ENCODE peak calls at places on chromosomes 11 and 22, in seven cellular contexts. Q, N, S, K, L, R and W are unnamed samples. For H3K4me1 and H3K9me3, the result is how much of the 10 kb centered on the place peaks cover.

GRCh38 chr11:14499178-14499559 is 442 bp downstream of the COPB1 start:
- DNase-seq in Q (no peak), N (peak), S (no peak), K (no peak), L (peak), R (no peak), W (peak)

GRCh38 chr11:42631223-42631843 is 680.5 kb upstream of the API5 start:
- DNase-seq in Q (peak), N (no peak), S (no peak), K (peak), L (peak), R (no peak), W (no peak)

GRCh38 chr22:33126881-33127280 is 68.7 kb upstream of the SYN3 start:
- DNase-seq in Q (no peak), N (no peak), S (no peak), K (no peak), L (no peak), R (no peak), W (no peak)

GRCh38 chr11:75083217-75083605 is 13.5 kb downstream of the OR2AT4 start:
- DNase-seq in Q (no peak), N (no peak), S (no peak), K (no peak), L (no peak), R (no peak), W (no peak)

GRCh38 chr11:123741159-123741951 is at the start of gene ZNF202:
- DNase-seq in Q (peak), N (peak), S (peak), K (peak), L (peak), R (peak), W (peak)

GRCh38 chr11:11970556-11970955 is 37.9 kb downstream of the DKK3 start:
- DNase-seq in Q (no peak), N (no peak), S (no peak), K (no peak), L (no peak), R (no peak), W (no peak)

GRCh38 chr22:47327241-47327640 is 564.8 kb downstream of the TBC1D22A start:
- DNase-seq in Q (no peak), N (no peak), S (no peak), K (no peak), L (no peak), R (no peak), W (no peak)

GRCh38 chr22:31933816-31934482 is 10.4 kb upstream of the YWHAH start:
- DNase-seq in Q (no peak), N (no peak), S (no peak), K (no peak), L (no peak), R (no peak), W (no peak)

GRCh38 chr11:45834298-45834756 is 12.9 kb upstream of the CRY2 start:
- DNase-seq in Q (no peak), N (no peak), S (no peak), K (no peak), L (no peak), R (no peak), W (no peak)

GRCh38 chr22:49880281-49880680 is 26.6 kb downstream of the ZBED4 start:
- DNase-seq in Q (no peak), N (no peak), S (no peak), K (peak), L (no peak), R (no peak), W (no peak)

GRCh38 chr11:69640260-69640994 is 529 bp upstream of the CCND1 start:
- DNase-seq in Q (no peak), N (peak), S (no peak), K (no peak), L (peak), R (no peak), W (peak)

GRCh38 chr11:45599161-45599943 is 66.1 kb downstream of the CHST1 start:
- DNase-seq in Q (no peak), N (no peak), S (no peak), K (no peak), L (no peak), R (no peak), W (no peak)

GRCh38 chr22:39152511-39153219 is at the start of gene CBX7:
- DNase-seq in Q (peak), N (peak), S (peak), K (peak), L (peak), R (peak), W (peak)

GRCh38 chr22:36885474-36885873 is 24.7 kb downstream of the NCF4 start:
- DNase-seq in Q (no peak), N (no peak), S (no peak), K (no peak), L (no peak), R (no peak), W (no peak)

GRCh38 chr11:27471067-27471587 is 1.5 kb downstream of the LGR4 start:
- DNase-seq in Q (no peak), N (no peak), S (no peak), K (no peak), L (no peak), R (no peak), W (peak)

GRCh38 chr22:37126882-37127281 is 17.4 kb upstream of the TMPRSS6 start:
- DNase-seq in Q (no peak), N (no peak), S (no peak), K (no peak), L (no peak), R (no peak), W (no peak)

GRCh38 chr11:19187880-19188279 is 13.9 kb downstream of the CSRP3 start:
- DNase-seq in Q (no peak), N (no peak), S (no peak), K (peak), L (no peak), R (no peak), W (no peak)

DNA sequence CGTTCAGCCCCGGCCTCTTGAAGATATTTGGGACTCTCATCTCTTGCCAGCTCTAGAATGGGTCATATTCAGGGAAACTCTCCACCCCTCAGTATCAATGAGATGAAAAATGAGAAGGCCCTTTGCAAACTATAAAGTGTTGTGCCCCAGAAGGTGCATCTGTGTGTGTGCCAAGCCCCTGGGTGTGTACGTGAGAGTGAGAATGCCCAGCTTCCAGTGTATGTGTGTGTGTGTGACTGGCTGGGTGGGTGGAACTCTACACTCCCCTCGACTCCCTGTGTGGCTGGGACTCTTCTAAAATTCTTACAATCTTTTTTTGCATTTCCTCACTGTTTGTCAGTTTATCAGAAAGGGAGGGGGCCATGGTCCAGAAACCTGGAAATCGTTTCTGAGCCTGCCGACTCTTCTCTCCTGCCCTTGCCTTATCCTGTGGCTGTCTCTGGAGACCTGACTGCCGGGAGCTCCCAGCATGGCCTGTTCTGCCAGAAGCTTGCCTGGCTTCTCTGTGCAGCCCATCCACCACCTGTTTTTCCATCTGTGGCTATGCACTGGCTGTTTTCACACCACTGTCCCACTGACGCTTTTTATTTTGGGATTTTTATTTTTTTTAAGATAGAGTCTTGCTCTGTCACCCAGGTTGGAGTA is 1.2 kb downstream of the P2RY6 start:
- DNase-seq in Q (no peak), N (no peak), S (no peak), K (no peak), L (no peak), R (peak), W (no peak)
- H3K4me3 ChIP-seq in Q (no peak), N (no peak), S (no peak), K (no peak), L (no peak), R (no peak), W (no peak)

GRCh38 chr11:120226242-120226641 is 13.7 kb upstream of the POU2F3 start:
- DNase-seq in Q (no peak), N (no peak), S (no peak), K (no peak), L (no peak), R (no peak), W (no peak)
- H3K4me1 ChIP-seq in Q (under half), N (under half), S (under half), K (under half), L (under half), R (under half), W (under half)

DNA sequence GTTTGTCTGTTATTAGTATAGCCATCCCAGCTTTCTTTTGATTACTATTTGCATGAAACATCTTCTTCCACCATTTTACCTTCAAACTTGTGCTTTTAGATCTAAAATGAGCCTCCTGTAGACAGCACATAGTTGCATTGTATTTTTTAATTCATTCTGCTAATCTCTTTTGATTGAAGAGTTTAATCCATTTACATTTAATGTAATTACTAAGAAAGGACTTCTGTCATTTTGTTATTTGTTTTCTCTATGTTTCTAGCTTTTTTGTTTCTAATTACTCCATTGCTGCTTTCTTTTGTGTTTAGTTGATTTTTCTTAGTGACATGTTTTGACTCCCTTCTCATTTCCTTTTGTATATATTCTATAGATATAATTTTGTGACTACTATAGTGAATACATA is 43.7 kb upstream of the ZBTB44 start:
- DNase-seq in Q (no peak), N (no peak), S (no peak), K (no peak), L (no peak), R (no peak), W (no peak)
- H3K9me3 ChIP-seq in Q (under half), N (under half), S (under half), K (under half), L (under half), R (under half), W (under half)

DNA sequence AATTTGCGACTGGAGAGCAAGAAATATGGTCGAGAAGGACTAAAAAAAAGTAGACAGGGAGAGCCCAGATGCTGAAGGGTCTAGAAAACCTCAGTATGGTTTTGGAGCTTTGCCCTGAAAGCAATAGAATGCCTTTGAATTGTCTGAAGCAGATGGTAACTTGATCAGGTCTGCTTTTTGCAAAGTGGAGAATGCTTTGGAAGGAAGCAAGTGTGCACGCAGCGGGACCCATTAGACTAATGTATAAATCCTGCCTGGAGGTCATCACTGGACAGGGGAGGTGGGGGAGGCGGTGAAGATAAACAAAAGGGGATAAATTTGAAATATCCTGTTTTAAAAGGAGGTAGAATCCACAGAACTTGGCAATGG is 757 bp upstream of the HINFP start:
- DNase-seq in Q (no peak), N (no peak), S (no peak), K (peak), L (no peak), R (no peak), W (no peak)
- H3K4me3 ChIP-seq in Q (peak), N (peak), S (peak), K (peak), L (peak), R (peak), W (peak)